ENCODE peak calls at places on chromosome 5, in nine cellular contexts. Q is neural progenitor cell, W is endothelial cell of umbilical vein, F is GM23248, D is GM23338, S is mammary epithelial cell, M is keratinocyte, A is PC-3, E is DND-41. G is an unnamed sample.

GRCh38 chr5:137563646-137564474 is 64.7 kb upstream of the SPOCK1 start:
- DNase-seq in A (no peak), S (peak; percentile 78), F (peak; percentile 93), M (no peak), W (peak; percentile 95), E (no peak), Q (no peak), D (no peak), G (no peak)

GRCh38 chr5:61658592-61659008 is 326.5 kb downstream of the ZSWIM6 start:
- DNase-seq in A (peak; percentile 76), D (peak; percentile 94), Q (peak; percentile 91), M (peak; percentile 13), E (peak; percentile 77), W (peak; percentile 74), S (peak; percentile 55), F (peak; percentile 77), G (peak; percentile 67)

GRCh38 chr5:160439205-160439600 is 17.5 kb downstream of the PTTG1 start:
- DNase-seq in W (peak; percentile 91), D (peak; percentile 91), S (peak; percentile 70), F (peak; percentile 73), Q (peak; percentile 75), A (peak; percentile 91), M (no peak), E (peak; percentile 90), G (peak; percentile 87)

GRCh38 chr5:103117471-103117991 is 2.4 kb downstream of the GIN1 start:
- DNase-seq in A (no peak), S (no peak), F (peak; percentile 51), W (no peak), Q (no peak), D (no peak), M (no peak), E (no peak), G (peak; percentile 36)

GRCh38 chr5:74434124-74434899 is 206.2 kb downstream of the ENC1 start:
- DNase-seq in E (no peak), M (no peak), Q (peak; percentile 74), A (no peak), D (peak; percentile 24), F (no peak), S (no peak), W (peak; percentile 11), G (no peak)

GRCh38 chr5:72141440-72142271 is 34.4 kb downstream of the MAP1B start:
- DNase-seq in W (peak; percentile 89), E (no peak), A (peak; percentile 78), M (no peak), S (peak; percentile 14), D (no peak), Q (no peak), F (peak; percentile 91), G (no peak)

GRCh38 chr5:16456103-16456832 is 9.3 kb downstream of the ZNF622 start:
- DNase-seq in F (peak; percentile 81), M (peak; percentile 25), A (peak; percentile 96), S (peak; percentile 74), Q (peak; percentile 83), W (peak; percentile 75), D (peak; percentile 89), E (peak; percentile 26), G (peak; percentile 78)

GRCh38 chr5:26009742-26010141 is 1028.6 kb downstream of the CDH9 start:
- DNase-seq in M (no peak), F (no peak), W (no peak), Q (peak; percentile 63), S (no peak), E (no peak), A (peak; percentile 52), D (peak; percentile 73), G (peak; percentile 36)

GRCh38 chr5:75234251-75234650 is 2.4 kb downstream of the ANKRD31 start:
- DNase-seq in Q (no peak), E (no peak), F (peak; percentile 2), M (peak; percentile 25), A (no peak), D (no peak), W (no peak), S (peak; percentile 60), G (no peak)

GRCh38 chr5:16930487-16930886 is 5.6 kb downstream of the MYO10 start:
- DNase-seq in F (no peak), Q (peak; percentile 32), S (no peak), W (no peak), M (no peak), E (no peak), D (peak; percentile 57), A (no peak), G (no peak)

GRCh38 chr5:147081256-147081872 is 153.5 kb upstream of the STK32A start:
- DNase-seq in M (no peak), W (no peak), D (no peak), F (no peak), E (no peak), A (no peak), S (no peak), Q (peak; percentile 42), G (no peak)

DNA sequence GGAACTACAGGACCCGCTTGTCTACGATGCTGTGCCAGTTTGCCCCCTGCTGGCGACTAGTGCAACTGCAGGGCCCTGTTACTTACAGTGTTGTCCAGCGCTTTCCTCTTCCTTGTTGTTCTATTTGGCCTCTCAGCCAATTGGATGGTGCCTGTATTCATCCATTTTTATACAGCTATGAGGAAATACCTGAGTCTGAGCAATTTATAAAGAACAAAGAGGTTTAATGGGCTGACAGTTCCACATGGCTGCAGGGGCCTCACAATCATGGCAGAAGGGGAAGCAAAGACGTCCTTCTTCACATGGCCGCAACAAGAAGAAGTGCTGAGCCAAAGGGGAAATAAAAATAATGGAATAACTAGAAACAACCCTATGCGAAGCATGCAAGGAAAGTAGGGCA is 78.7 kb upstream of the PLEKHG4B start:
- DNase-seq in E (no peak), M (no peak), Q (no peak), D (no peak), A (no peak), W (no peak), S (no peak), F (no peak), G (no peak)
- H3K4me3 ChIP-seq in E (no peak overlapping the region), M (no peak overlapping the region), Q (no peak overlapping the region), D (no peak overlapping the region), A (no peak overlapping the region), W (no peak overlapping the region), S (no peak overlapping the region), F (no peak overlapping the region), G (no peak overlapping the region)

GRCh38 chr5:51997908-51998307 is 614.7 kb downstream of the ISL1 start:
- DNase-seq in D (no peak), Q (peak; percentile 74), F (no peak), S (no peak), E (no peak), W (no peak), A (no peak), M (no peak), G (no peak)
- H3K27ac ChIP-seq in D (no peak overlapping the region), Q (no peak overlapping the region), F (no peak overlapping the region), S (no peak overlapping the region), E (no peak overlapping the region), W (no peak overlapping the region), A (no peak overlapping the region), M (no peak overlapping the region), G (no peak overlapping the region)

DNA sequence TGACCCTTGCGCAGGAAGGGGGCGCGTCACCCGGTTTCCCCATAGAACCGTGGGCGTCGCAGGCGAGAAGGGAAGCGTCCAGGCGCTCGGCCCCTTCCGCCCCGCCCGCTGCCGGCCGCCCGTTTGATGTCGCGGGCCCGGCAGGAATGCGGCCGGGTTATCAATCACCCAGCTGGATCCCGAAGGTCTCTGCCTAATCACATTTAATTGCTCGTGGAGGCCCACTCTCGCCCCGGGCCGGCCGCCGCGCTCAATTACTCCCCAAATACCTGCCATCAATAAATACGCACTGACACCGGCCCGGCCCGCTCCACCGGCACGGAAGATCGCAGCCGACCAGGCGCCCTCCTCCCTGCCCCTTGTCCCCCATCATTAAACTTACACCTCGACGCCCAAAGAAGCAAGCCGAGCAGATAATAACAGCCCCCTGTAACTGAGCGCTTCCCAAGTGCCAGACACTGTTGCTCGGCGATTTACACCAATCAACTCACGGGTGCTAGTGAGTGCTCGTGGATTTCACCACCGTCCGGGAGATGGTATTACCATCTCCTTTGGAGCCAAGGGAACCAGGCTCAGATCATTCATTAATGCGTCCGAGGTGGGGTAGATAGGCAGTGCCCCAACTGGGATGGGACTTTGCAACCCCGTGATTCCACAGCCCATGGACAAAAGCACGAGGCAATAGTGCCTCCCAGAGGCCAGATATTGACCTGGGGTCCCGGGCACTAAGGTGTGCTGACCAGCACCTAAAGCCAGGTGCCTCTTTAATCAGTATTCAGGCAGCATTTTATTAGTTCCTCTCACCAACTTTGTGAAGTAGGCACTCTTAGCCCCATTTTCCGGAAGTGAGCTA is 11.3 kb downstream of the MSX2 start:
- DNase-seq in S (no peak), A (peak; percentile 62), D (peak; percentile 76), E (no peak), M (no peak), F (peak; percentile 57), Q (peak; percentile 88), W (no peak), G (peak; percentile 28)
- TF ChIP-seq EZH2 in S (no peak), A (no peak), D (no peak), E (no peak), M (peak; percentile 62), F (no peak), Q (peak; percentile 83), W (peak; percentile 50), G (no peak)

GRCh38 chr5:179534431-179534830 is 15.9 kb upstream of the RUFY1 start:
- DNase-seq in F (no peak), W (no peak), D (no peak), S (no peak), Q (no peak), M (no peak), A (no peak), E (no peak), G (no peak)

GRCh38 chr5:179530069-179530998 is 20.0 kb upstream of the RUFY1 start:
- DNase-seq in M (no peak), F (peak; percentile 47), D (peak; percentile 89), W (peak; percentile 75), E (peak; percentile 87), Q (peak; percentile 68), A (no peak), S (no peak), G (no peak)

GRCh38 chr5:179533024-179533423 is 17.3 kb upstream of the RUFY1 start:
- DNase-seq in A (no peak), W (no peak), S (no peak), Q (no peak), D (no peak), F (no peak), M (no peak), E (no peak), G (no peak)

GRCh38 chr5:179536676-179537075 is 13.7 kb upstream of the RUFY1 start:
- DNase-seq in M (no peak), S (no peak), F (no peak), Q (no peak), D (no peak), E (no peak), W (no peak), A (peak; percentile 53), G (no peak)

DNA sequence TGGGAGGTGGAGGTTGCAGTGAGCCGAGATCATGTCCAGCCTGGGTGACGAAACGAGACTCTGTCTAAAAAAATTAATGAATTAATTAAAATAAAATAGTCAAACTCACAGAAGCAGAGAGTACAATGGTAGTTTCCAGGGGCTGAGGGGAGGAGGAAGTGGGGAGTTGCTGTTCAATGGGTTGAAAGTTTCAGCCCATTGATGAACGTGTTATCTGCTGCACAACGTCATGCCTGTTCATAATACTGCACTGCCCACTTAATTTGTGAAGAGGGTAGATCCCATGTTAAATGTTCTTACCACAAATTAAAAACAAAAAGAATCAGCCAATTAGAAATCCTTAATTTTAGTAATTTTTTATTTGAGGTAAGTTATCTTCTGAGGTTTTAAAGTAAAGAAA is 16.4 kb upstream of the RUFY1 start:
- DNase-seq in Q (no peak), E (no peak), W (no peak), F (no peak), A (no peak), S (no peak), D (no peak), M (no peak), G (no peak)
- H3K4me3 ChIP-seq in Q (no peak overlapping the region), E (no peak overlapping the region), W (no peak overlapping the region), F (no peak overlapping the region), A (no peak overlapping the region), S (no peak overlapping the region), D (no peak overlapping the region), M (no peak overlapping the region), G (no peak overlapping the region)